ENCODE peak calls at places on chromosomes 16 and 17, in five cellular contexts. H is T-helper 2 cell; W is activated CD4-positive, alpha-beta T cell treated with anti-CD3 and anti-CD28 coated beads, Interleukin-2, amount 50 U/mL, for 48 hours; R is fibroblast of pulmonary artery; S is activated CD8-positive, alpha-beta memory T cell treated with anti-CD3 and anti-CD28 coated beads for 1 hour. O is an unnamed sample.
A peak's percentile ranks its signal among the peaks of the same experiment; 100 is the strongest.

GRCh38 chr16:49644143-49644460 is 211.8 kb downstream of the ZNF423 start:
- DNase-seq in S (no peak), W (no peak), H (no peak), R (peak; percentile 35), O (no peak)

GRCh38 chr17:49715221-49715620 is 7.5 kb upstream of the SLC35B1 start:
- DNase-seq in H (peak; percentile 77), W (peak; percentile 54), R (no peak), S (no peak), O (peak; percentile 43)

GRCh38 chr17:12316021-12316420 is 295.3 kb downstream of the MAP2K4 start:
- DNase-seq in H (no peak), R (no peak), W (no peak), S (no peak), O (no peak)

GRCh38 chr16:19236561-19236960 is 49.0 kb upstream of the CLEC19A start:
- DNase-seq in S (no peak), W (no peak), R (no peak), H (no peak), O (no peak)

GRCh38 chr16:79593074-79593531 is 7.4 kb downstream of the MAF start:
- DNase-seq in W (no peak), S (no peak), H (no peak), R (no peak), O (no peak)

GRCh38 chr17:17474341-17474740 is 2.5 kb upstream of the MED9 start:
- DNase-seq in R (no peak), W (no peak), H (no peak), S (no peak), O (no peak)

GRCh38 chr17:64007838-64008282 is 9.7 kb downstream of the PRR29 start:
- DNase-seq in H (no peak), S (no peak), R (no peak), W (no peak), O (no peak)

GRCh38 chr16:68417711-68418301 is 30.5 kb downstream of the SMPD3 start:
- DNase-seq in W (peak; percentile 70), S (peak; percentile 51), R (no peak), H (peak; percentile 76), O (peak; percentile 52)

GRCh38 chr17:60645918-60646523 is 31.6 kb upstream of the BCAS3 start:
- DNase-seq in W (no peak), R (no peak), S (no peak), H (no peak), O (no peak)

GRCh38 chr16:12826559-12826958 is 22.9 kb upstream of the CPPED1 start:
- DNase-seq in R (no peak), W (no peak), H (no peak), S (no peak), O (no peak)

GRCh38 chr16:29860218-29860617 is 2.8 kb downstream of the CDIPT start:
- DNase-seq in R (no peak), W (no peak), S (no peak), H (no peak), O (no peak)

GRCh38 chr16:75559564-75560372 is 3.7 kb upstream of the TMEM231 start:
- DNase-seq in R (peak; percentile 64), S (no peak), H (no peak), W (no peak), O (no peak)

GRCh38 chr16:88455610-88456355 is 2.7 kb downstream of the ZFPM1 start:
- DNase-seq in W (peak; percentile 89), R (peak; percentile 60), S (peak; percentile 50), H (peak; percentile 91), O (peak; percentile 61)

GRCh38 chr17:8359769-8360168 is 16.7 kb downstream of the KRABD2 start:
- DNase-seq in H (no peak), R (peak; percentile 92), W (no peak), S (no peak), O (no peak)

GRCh38 chr16:67471758-67472384 is 9.1 kb downstream of the ATP6V0D1 start:
- DNase-seq in S (no peak), R (no peak), H (no peak), W (no peak), O (no peak)

GRCh38 chr17:47847341-47848197 is 3.4 kb downstream of the SP6 start:
- DNase-seq in H (no peak), S (no peak), W (no peak), R (no peak), O (no peak)

O was measured in effector memory CD4-positive, alpha-beta T cell.